ENCODE peak calls at places on chromosomes 1 and 21, in five cellular contexts. Y is PC-3, P is Karpas-422, H is neural progenitor cell, J is hepatocyte. K is an unnamed sample.

GRCh38 chr1:54549181-54549924 is 1.3 kb downstream of the ACOT11 start:
- DNase-seq in Y (no peak), P (peak), H (no peak), J (no peak), K (peak)

GRCh38 chr1:154772611-154773515 is 97.2 kb downstream of the KCNN3 start:
- DNase-seq in Y (no peak), P (no peak), H (peak), J (no peak), K (no peak)

GRCh38 chr1:180521474-180522203 is 19.3 kb upstream of the ACBD6 start:
- DNase-seq in Y (peak), P (no peak), H (no peak), J (peak), K (no peak)

GRCh38 chr1:110781525-110781924 is 91.4 kb upstream of the CD53 start:
- DNase-seq in Y (no peak), P (no peak), H (no peak), J (no peak), K (no peak)

GRCh38 chr1:52603301-52603675 is 1.1 kb downstream of the GPX7 start:
- DNase-seq in Y (no peak), P (peak), H (no peak), J (no peak), K (no peak)

GRCh38 chr1:112056354-112056753 is 66.9 kb upstream of the KCND3 start:
- DNase-seq in Y (no peak), P (no peak), H (no peak), J (no peak), K (no peak)

GRCh38 chr1:24963943-24964677 is 34.0 kb upstream of the RUNX3 start:
- DNase-seq in Y (no peak), P (no peak), H (no peak), J (no peak), K (peak)

GRCh38 chr1:31834501-31834900 is 18.7 kb upstream of the SPOCD1 start:
- DNase-seq in Y (no peak), P (peak), H (no peak), J (no peak), K (no peak)

GRCh38 chr1:1517973-1518620 is 6.1 kb downstream of the ATAD3A start:
- DNase-seq in Y (no peak), P (no peak), H (no peak), J (no peak), K (peak)

GRCh38 chr1:206925116-206925736 is 3.5 kb upstream of the FCMR start:
- DNase-seq in Y (no peak), P (peak), H (no peak), J (peak), K (no peak)

GRCh38 chr1:26822737-26823395 is 3.6 kb upstream of the ZDHHC18 start:
- DNase-seq in Y (peak), P (peak), H (no peak), J (no peak), K (peak)

GRCh38 chr1:54835131-54835898 is 34.2 kb upstream of the TTC22 start:
- DNase-seq in Y (no peak), P (no peak), H (no peak), J (no peak), K (peak)

GRCh38 chr21:44789880-44790279 is 11.7 kb downstream of the UBE2G2 start:
- DNase-seq in Y (no peak), P (peak), H (no peak), J (no peak), K (peak)

GRCh38 chr1:57296726-57297252 is 127.1 kb downstream of the DAB1 start:
- DNase-seq in Y (no peak), P (no peak), H (no peak), J (no peak), K (no peak)

GRCh38 chr1:236997882-236998281 is 6.4 kb downstream of the MT1HL1 start:
- DNase-seq in Y (no peak), P (no peak), H (no peak), J (no peak), K (no peak)

GRCh38 chr1:30008998-30009657 is 714.3 kb downstream of the MATN1 start:
- DNase-seq in Y (peak), P (no peak), H (no peak), J (peak), K (no peak)

GRCh38 chr1:2413495-2414296 is 1.3 kb upstream of the PEX10 start:
- DNase-seq in Y (peak), P (peak), H (peak), J (no peak), K (no peak)

GRCh38 chr1:203300441-203301330 is 4.6 kb upstream of the BTG2 start:
- DNase-seq in Y (no peak), P (peak), H (no peak), J (no peak), K (peak)

GRCh38 chr1:98702976-98703375 is 41.5 kb downstream of the SNX7 start:
- DNase-seq in Y (peak), P (no peak), H (no peak), J (no peak), K (peak)

GRCh38 chr1:101300916-101301315 is 64.1 kb downstream of the S1PR1 start:
- DNase-seq in Y (no peak), P (no peak), H (no peak), J (no peak), K (no peak)

GRCh38 chr21:28601708-28602107 is 391.0 kb downstream of the LTN1 start:
- DNase-seq in Y (no peak), P (no peak), H (no peak), J (no peak), K (no peak)

GRCh38 chr1:160371691-160372208 is 4.9 kb downstream of the NHLH1 start:
- DNase-seq in Y (no peak), P (peak), H (no peak), J (no peak), K (no peak)

GRCh38 chr1:30681782-30682181 is 41.6 kb downstream of the MATN1 start:
- DNase-seq in Y (no peak), P (no peak), H (no peak), J (no peak), K (peak)

GRCh38 chr1:54922921-54923421 is 36.0 kb upstream of the DHCR24 start:
- DNase-seq in Y (no peak), P (no peak), H (no peak), J (no peak), K (peak)

GRCh38 chr21:37281993-37282392 is 14.9 kb upstream of the VPS26C start:
- DNase-seq in Y (no peak), P (no peak), H (peak), J (peak), K (no peak)

GRCh38 chr1:115069186-115069585 is 20.1 kb downstream of the TSPAN2 start:
- DNase-seq in Y (peak), P (no peak), H (no peak), J (no peak), K (peak)

DNA sequence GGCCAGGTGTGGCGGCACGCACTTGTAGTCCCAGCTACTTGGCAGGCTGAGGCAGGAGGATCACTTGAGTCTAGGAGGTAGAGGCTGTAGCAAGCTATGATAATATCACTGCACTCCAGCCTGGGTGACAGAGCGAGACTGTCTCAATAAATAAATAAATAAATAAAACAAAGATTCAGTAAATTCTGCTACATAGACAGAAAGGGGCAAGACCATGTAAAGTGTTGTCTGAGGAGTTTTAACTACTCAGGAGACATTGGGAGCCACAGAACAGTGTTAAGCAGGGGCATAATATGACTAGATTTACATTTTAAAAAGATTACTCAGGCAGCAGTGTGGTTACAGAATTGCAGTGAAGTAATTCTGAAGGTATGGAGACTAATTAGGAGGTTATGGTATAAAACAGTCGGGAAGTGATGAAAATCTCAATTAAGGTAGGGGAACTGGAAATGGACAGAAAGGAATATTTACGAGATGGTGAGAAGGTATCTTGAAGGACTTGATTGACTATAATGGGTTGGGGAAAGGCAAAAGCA is 94.7 kb downstream of the ATP1B1 start:
- DNase-seq in Y (no peak), P (no peak), H (no peak), J (no peak), K (peak)
- H3K4me2 ChIP-seq in Y (no peak), P (no peak), H (no peak), J (no peak), K (peak)

DNA sequence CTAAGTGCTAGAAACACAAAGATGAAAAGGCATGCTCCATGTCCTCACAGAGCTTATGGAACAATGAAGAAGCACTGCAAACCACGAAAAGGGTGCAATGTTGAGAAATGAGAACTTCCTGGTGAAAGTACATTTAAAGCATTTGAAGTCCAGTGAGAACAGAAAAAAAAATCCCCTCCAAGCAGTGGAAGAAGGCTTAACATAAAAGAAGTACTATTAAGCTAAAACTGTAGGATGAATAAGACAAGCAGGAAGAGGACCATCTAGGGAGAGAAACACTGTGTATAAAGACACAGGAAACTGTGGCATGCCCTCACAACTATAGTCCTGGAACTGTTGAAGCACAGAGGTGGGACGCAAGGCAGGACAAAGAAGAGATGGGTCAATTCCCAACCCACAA is 10.0 kb downstream of the TP53BP2 start:
- DNase-seq in Y (no peak), P (no peak), H (no peak), J (no peak), K (peak)
- H3K4me2 ChIP-seq in Y (peak), P (no peak), H (no peak), J (no peak), K (peak)

GRCh38 chr1:60581455-60582220 is 500.7 kb upstream of the NFIA start:
- DNase-seq in Y (no peak), P (no peak), H (no peak), J (no peak), K (no peak)
- H3K4me2 ChIP-seq in Y (no peak), P (no peak), H (no peak), J (no peak), K (no peak)

GRCh38 chr1:116693759-116694482 is 26.4 kb upstream of the IGSF3 start:
- DNase-seq in Y (peak), P (no peak), H (no peak), J (no peak), K (no peak)
- H3K4me2 ChIP-seq in Y (peak), P (no peak), H (no peak), J (no peak), K (no peak)

GRCh38 chr1:19424651-19425570 is 60.4 kb downstream of the CAPZB start:
- DNase-seq in Y (no peak), P (no peak), H (no peak), J (no peak), K (no peak)

GRCh38 chr1:19427087-19427781 is 58.1 kb downstream of the CAPZB start:
- DNase-seq in Y (no peak), P (no peak), H (no peak), J (peak), K (no peak)

GRCh38 chr1:19429611-19430010 is 55.7 kb downstream of the CAPZB start:
- DNase-seq in Y (no peak), P (no peak), H (peak), J (no peak), K (no peak)

GRCh38 chr1:19425643-19426245 is 59.6 kb downstream of the CAPZB start:
- DNase-seq in Y (no peak), P (no peak), H (no peak), J (no peak), K (no peak)

GRCh38 chr1:19426294-19427086 is 58.8 kb downstream of the CAPZB start:
- DNase-seq in Y (no peak), P (no peak), H (no peak), J (no peak), K (no peak)
- H3K4me2 ChIP-seq in Y (no peak), P (no peak), H (no peak), J (peak), K (no peak)

K was measured in osteoblast.